ENCODE peak calls at places on chromosomes 7 and 10, in six cellular contexts. R, A, X, O, V and B are unnamed samples.

GRCh38 chr7:76047305-76047810 is 442 bp downstream of the STYXL1 start:
- DNase-seq in A (no peak), X (no peak), R (no peak), O (peak; percentile 15), V (peak; percentile 16), B (no peak)

GRCh38 chr7:27210441-27211083 is 10.7 kb upstream of the HOXA13 start:
- DNase-seq in X (peak; percentile 64), V (no peak), A (peak; percentile 52), R (peak; percentile 58), O (peak; percentile 45), B (no peak)

GRCh38 chr7:71868797-71869196 is 543.3 kb downstream of the CALN1 start:
- DNase-seq in V (peak; percentile 22), O (peak; percentile 76), R (no peak), X (no peak), A (no peak), B (no peak)

GRCh38 chr7:146366938-146367337 is 250.3 kb downstream of the CNTNAP2 start:
- DNase-seq in X (no peak), V (peak; percentile 5), A (peak; percentile 68), R (no peak), O (peak; percentile 23), B (no peak)

GRCh38 chr10:132989476-132990415 is 47.4 kb upstream of the CFAP46 start:
- DNase-seq in A (no peak), V (no peak), R (no peak), X (no peak), O (no peak), B (no peak)

GRCh38 chr10:75553550-75553949 is 122.1 kb downstream of the LRMDA start:
- DNase-seq in O (no peak), X (no peak), R (no peak), V (no peak), A (no peak), B (no peak)

GRCh38 chr7:142460402-142461117 is 202.7 kb upstream of the PRSS58 start:
- DNase-seq in R (no peak), O (peak; percentile 81), A (no peak), X (no peak), V (no peak), B (no peak)

GRCh38 chr7:138338361-138338760 is 121.7 kb upstream of the TRIM24 start:
- DNase-seq in A (peak; percentile 82), O (no peak), V (no peak), X (no peak), R (no peak), B (no peak)

GRCh38 chr10:27319752-27320561 is 79.4 kb upstream of the ACBD5 start:
- DNase-seq in R (no peak), A (peak; percentile 97), X (peak; percentile 58), O (peak; percentile 42), V (peak; percentile 82), B (peak; percentile 16)

GRCh38 chr7:40843338-40844026 is 708.7 kb downstream of the SUGCT start:
- DNase-seq in R (no peak), O (peak; percentile 46), A (peak; percentile 72), V (peak; percentile 60), X (no peak), B (no peak)

GRCh38 chr7:1129431-1129830 is 30.6 kb downstream of the ZFAND2A start:
- DNase-seq in X (no peak), A (no peak), O (no peak), R (no peak), V (no peak), B (no peak)

GRCh38 chr10:32379314-32379949 is 32.5 kb upstream of the EPC1 start:
- DNase-seq in V (peak; percentile 55), O (peak; percentile 69), X (peak; percentile 30), A (peak; percentile 82), R (no peak), B (no peak)

DNA sequence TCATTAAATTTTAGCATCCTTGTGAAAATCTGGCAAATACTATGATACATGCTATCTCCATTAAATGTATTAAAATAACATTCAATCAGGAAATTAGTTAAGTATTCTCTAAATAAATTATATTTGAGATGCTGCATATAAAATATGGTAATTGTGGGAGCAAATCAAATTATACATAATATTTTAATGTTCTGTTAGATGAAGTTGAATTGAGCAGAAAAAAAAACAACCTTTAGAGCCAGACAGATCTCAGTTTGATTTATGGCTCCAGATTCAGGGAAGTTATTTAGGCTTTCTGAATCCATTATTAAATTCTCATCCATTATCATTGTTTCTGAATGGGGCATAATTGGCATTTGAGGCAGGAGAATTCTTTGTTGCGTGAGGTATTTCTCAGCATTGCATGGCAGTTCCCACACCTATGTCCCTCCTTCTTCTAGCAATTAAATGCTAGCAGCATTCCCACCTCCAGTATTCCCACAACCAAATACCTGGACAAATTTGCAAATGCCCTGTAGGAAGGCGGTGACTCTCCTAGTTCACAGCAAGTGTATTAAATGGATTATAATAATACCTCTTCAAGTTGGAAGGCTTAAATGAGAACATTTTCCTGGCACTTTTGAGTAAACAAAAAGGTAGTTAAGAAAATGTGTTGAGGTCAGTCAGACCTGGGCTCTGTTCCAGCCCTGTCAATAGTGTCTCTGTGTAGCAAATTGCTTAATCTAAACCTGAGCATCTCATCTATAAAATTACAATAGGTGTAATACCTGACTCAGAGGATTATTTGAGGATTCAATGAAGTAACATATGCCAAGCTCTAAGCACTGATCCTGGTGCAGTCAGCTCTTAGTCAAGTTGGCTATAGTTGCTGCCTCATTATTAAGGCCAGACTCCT is 108.9 kb downstream of the RNLS start:
- DNase-seq in O (peak; percentile 15), A (peak; percentile 95), X (peak; percentile 30), V (peak; percentile 79), R (no peak), B (no peak)
- TF ChIP-seq CTCF in O (no peak), A (no peak), X (no peak), V (no peak), R (no peak), B (no peak)

GRCh38 chr10:92848441-92849233 is at the start of gene EXOC6:
- DNase-seq in V (peak; percentile 85), O (peak; percentile 69), X (peak; percentile 73), R (peak; percentile 92), A (peak; percentile 81), B (peak; percentile 89)
- TF ChIP-seq CTCF in V (peak; percentile 20), O (no peak), X (no peak), R (no peak), A (peak; percentile 14), B (no peak)

GRCh38 chr10:59708816-59709471 is 706 bp downstream of the SLC16A9 start:
- DNase-seq in R (no peak), A (peak; percentile 7), V (peak; percentile 36), X (peak; percentile 49), O (no peak), B (peak; percentile 19)

GRCh38 chr10:59706851-59707797 is 2.5 kb downstream of the SLC16A9 start:
- DNase-seq in X (no peak), O (no peak), V (no peak), R (no peak), A (no peak), B (no peak)

GRCh38 chr10:59709472-59710125 is at the start of gene SLC16A9:
- DNase-seq in A (peak; percentile 70), O (peak; percentile 20), V (peak; percentile 42), R (no peak), X (peak; percentile 56), B (peak; percentile 33)

GRCh38 chr10:59713196-59713821 is 3.7 kb upstream of the SLC16A9 start:
- DNase-seq in R (no peak), O (no peak), A (no peak), X (no peak), V (no peak), B (no peak)

GRCh38 chr10:59711871-59712491 is 2.3 kb upstream of the SLC16A9 start:
- DNase-seq in X (no peak), O (no peak), V (no peak), A (no peak), R (no peak), B (no peak)
- TF ChIP-seq CTCF in X (no peak), O (no peak), V (no peak), A (no peak), R (no peak), B (no peak)

GRCh38 chr10:110900983-110901382 is 18.0 kb downstream of the BBIP1 start:
- DNase-seq in O (no peak), X (no peak), A (no peak), V (no peak), R (no peak), B (no peak)
- TF ChIP-seq CTCF in O (no peak), X (no peak), A (no peak), V (no peak), R (no peak), B (no peak)

GRCh38 chr7:69257592-69257991 is 340.7 kb upstream of the AUTS2 start:
- DNase-seq in V (no peak), R (no peak), X (no peak), O (no peak), A (no peak), B (no peak)

GRCh38 chr7:69256634-69257081 is 341.6 kb upstream of the AUTS2 start:
- DNase-seq in V (no peak), R (no peak), X (no peak), O (no peak), A (no peak), B (no peak)

GRCh38 chr7:69250958-69251357 is 347.3 kb upstream of the AUTS2 start:
- DNase-seq in V (no peak), O (no peak), A (no peak), X (no peak), R (no peak), B (no peak)

GRCh38 chr7:69260023-69260422 is 338.3 kb upstream of the AUTS2 start:
- DNase-seq in A (no peak), X (no peak), R (no peak), V (no peak), O (no peak), B (no peak)

GRCh38 chr7:69254643-69255042 is 343.6 kb upstream of the AUTS2 start:
- DNase-seq in A (no peak), O (no peak), X (no peak), V (no peak), R (no peak), B (no peak)
- TF ChIP-seq CTCF in A (no peak), O (no peak), X (no peak), V (no peak), R (no peak), B (no peak)

GRCh38 chr10:78358982-78359381 is 325.3 kb downstream of the RPS24 start:
- DNase-seq in O (no peak), V (no peak), A (no peak), R (no peak), X (no peak), B (no peak)
- TF ChIP-seq CTCF in O (no peak), V (no peak), A (no peak), R (no peak), X (no peak), B (no peak)